ENCODE peak calls at places on chromosomes 1 and 21, in five cellular contexts. One of them, this sample, is unnamed.

GRCh38 chr1:9849691-9850441 is 26.1 kb upstream of the CLSTN1 start:
- DNase-seq in suprapubic skin: no peak
- DNase-seq in K562: peak
- DNase-seq in transverse colon: no peak
- DNase-seq in A549: no peak
- DNase-seq in this sample: no peak

GRCh38 chr1:228151526-228151925 is 1.8 kb downstream of the GJC2 start:
- DNase-seq in suprapubic skin: peak
- DNase-seq in K562: no peak
- DNase-seq in transverse colon: peak
- DNase-seq in A549: no peak
- DNase-seq in this sample: no peak

GRCh38 chr1:203590559-203590958 is 36.1 kb upstream of the ATP2B4 start:
- DNase-seq in suprapubic skin: no peak
- DNase-seq in K562: no peak
- DNase-seq in transverse colon: no peak
- DNase-seq in A549: peak
- DNase-seq in this sample: no peak

GRCh38 chr1:184838374-184838995 is 83.8 kb upstream of the EDEM3 start:
- DNase-seq in suprapubic skin: peak
- DNase-seq in K562: no peak
- DNase-seq in transverse colon: peak
- DNase-seq in A549: peak
- DNase-seq in this sample: peak

GRCh38 chr21:32705139-32705538 is 22.7 kb downstream of the SYNJ1 start:
- DNase-seq in suprapubic skin: no peak
- DNase-seq in K562: no peak
- DNase-seq in transverse colon: no peak
- DNase-seq in A549: no peak
- DNase-seq in this sample: no peak

GRCh38 chr1:232260861-232261260 is 369.1 kb downstream of the SIPA1L2 start:
- DNase-seq in suprapubic skin: no peak
- DNase-seq in K562: no peak
- DNase-seq in transverse colon: no peak
- DNase-seq in A549: no peak
- DNase-seq in this sample: no peak

GRCh38 chr1:159929155-159930051 is 4.1 kb upstream of the TAGLN2 start:
- DNase-seq in suprapubic skin: no peak
- DNase-seq in K562: peak
- DNase-seq in transverse colon: no peak
- DNase-seq in A549: no peak
- DNase-seq in this sample: no peak

GRCh38 chr1:245086389-245086969 is 68.3 kb upstream of the KIF26B start:
- DNase-seq in suprapubic skin: no peak
- DNase-seq in K562: no peak
- DNase-seq in transverse colon: no peak
- DNase-seq in A549: peak
- DNase-seq in this sample: no peak

GRCh38 chr1:62407398-62408009 is 29.3 kb upstream of the USP1 start:
- DNase-seq in suprapubic skin: no peak
- DNase-seq in K562: peak
- DNase-seq in transverse colon: no peak
- DNase-seq in A549: peak
- DNase-seq in this sample: no peak

GRCh38 chr1:237191403-237191802 is 149.4 kb downstream of the RYR2 start:
- DNase-seq in suprapubic skin: no peak
- DNase-seq in K562: no peak
- DNase-seq in transverse colon: no peak
- DNase-seq in A549: no peak
- DNase-seq in this sample: no peak

GRCh38 chr1:85577421-85578320 is 2.9 kb upstream of the CCN1 start:
- DNase-seq in suprapubic skin: peak
- DNase-seq in K562: no peak
- DNase-seq in transverse colon: peak
- DNase-seq in A549: peak
- DNase-seq in this sample: no peak

GRCh38 chr1:19349999-19350398 is 37.9 kb downstream of the SLC66A1 start:
- DNase-seq in suprapubic skin: no peak
- DNase-seq in K562: no peak
- DNase-seq in transverse colon: no peak
- DNase-seq in A549: no peak
- DNase-seq in this sample: no peak

GRCh38 chr1:34176830-34177613 is at the start of gene C1orf94:
- DNase-seq in suprapubic skin: no peak
- DNase-seq in K562: no peak
- DNase-seq in transverse colon: no peak
- DNase-seq in A549: no peak
- DNase-seq in this sample: no peak

GRCh38 chr1:47767741-47768100 is 229.5 kb downstream of the TRABD2B start:
- DNase-seq in suprapubic skin: no peak
- DNase-seq in K562: no peak
- DNase-seq in transverse colon: no peak
- DNase-seq in A549: no peak
- DNase-seq in this sample: no peak

GRCh38 chr21:29656504-29657227 is 283.1 kb downstream of the GRIK1 start:
- DNase-seq in suprapubic skin: no peak
- DNase-seq in K562: peak
- DNase-seq in transverse colon: no peak
- DNase-seq in A549: peak
- DNase-seq in this sample: no peak

GRCh38 chr1:174872615-174873058 is 127.1 kb upstream of the CACYBP start:
- DNase-seq in suprapubic skin: no peak
- DNase-seq in K562: no peak
- DNase-seq in transverse colon: no peak
- DNase-seq in A549: peak
- DNase-seq in this sample: no peak

GRCh38 chr1:203076031-203076511 is 9.7 kb downstream of the MYOG start:
- DNase-seq in suprapubic skin: no peak
- DNase-seq in K562: no peak
- DNase-seq in transverse colon: no peak
- DNase-seq in A549: no peak
- DNase-seq in this sample: no peak

GRCh38 chr1:206503591-206504362 is 3.6 kb upstream of the RASSF5 start:
- DNase-seq in suprapubic skin: peak
- DNase-seq in K562: peak
- DNase-seq in transverse colon: peak
- DNase-seq in A549: peak
- DNase-seq in this sample: no peak

GRCh38 chr1:236108027-236108648 is 34.2 kb upstream of the GPR137B start:
- DNase-seq in suprapubic skin: no peak
- DNase-seq in K562: no peak
- DNase-seq in transverse colon: no peak
- DNase-seq in A549: no peak
- DNase-seq in this sample: no peak

GRCh38 chr1:41272601-41273000 is 30.5 kb upstream of the SCMH1 start:
- DNase-seq in suprapubic skin: no peak
- DNase-seq in K562: no peak
- DNase-seq in transverse colon: no peak
- DNase-seq in A549: no peak
- DNase-seq in this sample: no peak

GRCh38 chr1:12472798-12473551 is 145.0 kb downstream of the DHRS3 start:
- DNase-seq in suprapubic skin: no peak
- DNase-seq in K562: peak
- DNase-seq in transverse colon: peak
- DNase-seq in A549: no peak
- DNase-seq in this sample: no peak

GRCh38 chr1:172589553-172589952 is 56.6 kb downstream of the SUCO start:
- DNase-seq in suprapubic skin: no peak
- DNase-seq in K562: no peak
- DNase-seq in transverse colon: no peak
- DNase-seq in A549: no peak
- DNase-seq in this sample: no peak

GRCh38 chr1:240417317-240417716 is 194.6 kb downstream of the GREM2 start:
- DNase-seq in suprapubic skin: no peak
- DNase-seq in K562: no peak
- DNase-seq in transverse colon: no peak
- DNase-seq in A549: peak
- DNase-seq in this sample: no peak

GRCh38 chr1:221336141-221336540 is 405.7 kb downstream of the DUSP10 start:
- DNase-seq in suprapubic skin: no peak
- DNase-seq in K562: no peak
- DNase-seq in transverse colon: no peak
- DNase-seq in A549: no peak
- DNase-seq in this sample: no peak

GRCh38 chr1:238752332-238752731 is 634.0 kb upstream of the CHRM3 start:
- DNase-seq in suprapubic skin: no peak
- DNase-seq in K562: no peak
- DNase-seq in transverse colon: no peak
- DNase-seq in A549: no peak
- DNase-seq in this sample: no peak

GRCh38 chr1:2353215-2353906 is 38.0 kb downstream of the MORN1 start:
- DNase-seq in suprapubic skin: no peak
- DNase-seq in K562: no peak
- DNase-seq in transverse colon: no peak
- DNase-seq in A549: no peak
- DNase-seq in this sample: no peak

GRCh38 chr1:169550294-169550693 is 36.0 kb downstream of the F5 start:
- DNase-seq in suprapubic skin: no peak
- DNase-seq in K562: peak
- DNase-seq in transverse colon: no peak
- DNase-seq in A549: peak
- DNase-seq in this sample: peak

GRCh38 chr1:206117151-206117948 is at the start of gene AVPR1B:
- DNase-seq in suprapubic skin: no peak
- DNase-seq in K562: no peak
- DNase-seq in transverse colon: peak
- DNase-seq in A549: peak
- DNase-seq in this sample: no peak

GRCh38 chr1:81598623-81599022 is 202.1 kb upstream of the ADGRL2 start:
- DNase-seq in suprapubic skin: no peak
- DNase-seq in K562: no peak
- DNase-seq in transverse colon: no peak
- DNase-seq in A549: no peak
- DNase-seq in this sample: no peak

GRCh38 chr1:16145988-16146887 is 9.6 kb downstream of the EPHA2 start:
- DNase-seq in suprapubic skin: peak
- DNase-seq in K562: peak
- DNase-seq in transverse colon: peak
- DNase-seq in A549: peak
- DNase-seq in this sample: no peak
- TF ChIP-seq EP300 in suprapubic skin: no peak
- TF ChIP-seq EP300 in K562: peak
- TF ChIP-seq EP300 in transverse colon: no peak
- TF ChIP-seq EP300 in A549: peak
- TF ChIP-seq EP300 in this sample: peak

DNA sequence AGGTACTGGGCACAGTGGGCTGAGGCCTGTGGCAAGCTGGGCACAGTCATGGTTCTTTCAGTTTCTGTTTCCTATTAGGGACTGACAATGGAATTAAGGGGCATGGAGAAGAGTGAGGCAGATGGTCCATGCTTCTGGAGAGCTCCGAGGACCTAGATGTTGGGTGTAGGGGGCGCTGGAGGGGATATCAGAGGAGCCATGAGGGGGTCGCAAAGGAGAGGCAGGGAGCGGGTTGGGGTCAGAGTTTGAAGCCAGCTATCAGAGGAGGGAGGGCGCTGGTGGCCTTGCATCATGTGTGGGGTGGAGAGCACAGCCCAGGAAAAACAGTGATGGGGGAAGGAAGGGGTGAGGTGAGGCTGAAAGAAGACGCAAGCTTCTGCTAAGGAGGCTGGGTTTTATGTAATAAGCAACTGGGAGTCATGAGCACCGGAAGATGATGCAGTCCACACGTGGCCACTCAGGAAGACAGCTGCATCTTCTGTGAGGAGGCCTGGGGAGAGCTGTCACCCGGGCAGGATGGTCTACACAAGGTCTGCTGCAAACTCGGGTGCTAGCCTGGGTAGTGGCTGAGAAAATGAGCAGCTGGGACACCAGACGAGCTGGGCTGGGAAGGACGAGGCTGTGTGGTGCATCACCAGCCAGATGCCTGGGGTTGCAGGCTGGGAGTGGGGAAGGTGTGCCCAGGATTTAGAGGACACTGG is 72.8 kb downstream of the IER5 start:
- DNase-seq in suprapubic skin: peak
- DNase-seq in K562: no peak
- DNase-seq in transverse colon: no peak
- DNase-seq in A549: no peak
- DNase-seq in this sample: no peak
- TF ChIP-seq EP300 in suprapubic skin: no peak
- TF ChIP-seq EP300 in K562: no peak
- TF ChIP-seq EP300 in transverse colon: no peak
- TF ChIP-seq EP300 in A549: no peak
- TF ChIP-seq EP300 in this sample: no peak

GRCh38 chr1:92601044-92601443 is 114.3 kb upstream of the GFI1 start:
- DNase-seq in suprapubic skin: no peak
- DNase-seq in K562: no peak
- DNase-seq in transverse colon: no peak
- DNase-seq in A549: no peak
- DNase-seq in this sample: no peak
- TF ChIP-seq EP300 in suprapubic skin: no peak
- TF ChIP-seq EP300 in K562: no peak
- TF ChIP-seq EP300 in transverse colon: no peak
- TF ChIP-seq EP300 in A549: no peak
- TF ChIP-seq EP300 in this sample: no peak

GRCh38 chr21:38965241-38965640 is 159.5 kb downstream of the ETS2 start:
- DNase-seq in suprapubic skin: no peak
- DNase-seq in K562: no peak
- DNase-seq in transverse colon: no peak
- DNase-seq in A549: no peak
- DNase-seq in this sample: no peak
- TF ChIP-seq EP300 in suprapubic skin: no peak
- TF ChIP-seq EP300 in K562: no peak
- TF ChIP-seq EP300 in transverse colon: no peak
- TF ChIP-seq EP300 in A549: no peak
- TF ChIP-seq EP300 in this sample: no peak

DNA sequence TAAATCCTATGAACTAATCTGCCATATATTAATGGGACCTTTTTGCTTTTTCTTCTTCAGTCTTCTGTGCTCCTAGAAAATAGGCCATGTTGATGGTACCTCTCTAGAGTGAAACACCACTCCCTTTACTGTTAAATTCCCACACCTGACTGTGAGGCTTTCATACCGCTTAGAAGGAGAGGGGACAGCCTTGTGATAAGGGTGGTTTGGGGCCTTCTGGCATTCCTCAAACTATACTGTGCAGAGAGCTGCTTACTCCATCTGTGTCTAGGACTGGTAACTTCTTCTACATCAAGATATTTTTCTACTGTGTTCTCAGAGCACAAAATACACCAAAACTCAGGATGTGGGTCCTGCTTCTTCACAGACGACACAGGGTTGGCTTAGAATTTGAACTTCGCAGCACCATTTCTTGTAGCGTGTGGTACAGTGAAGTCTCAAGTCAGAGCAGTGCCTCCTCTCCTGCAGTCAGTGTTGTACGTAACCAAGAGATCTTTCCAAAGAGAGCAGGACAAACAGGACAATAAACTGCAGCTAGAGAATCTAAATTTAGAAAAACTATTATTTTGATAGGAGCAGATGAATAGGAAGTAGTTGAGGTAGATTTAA is 43.8 kb downstream of the MACO1 start:
- DNase-seq in suprapubic skin: no peak
- DNase-seq in K562: no peak
- DNase-seq in transverse colon: no peak
- DNase-seq in A549: no peak
- DNase-seq in this sample: no peak
- TF ChIP-seq EP300 in suprapubic skin: no peak
- TF ChIP-seq EP300 in K562: no peak
- TF ChIP-seq EP300 in transverse colon: no peak
- TF ChIP-seq EP300 in A549: no peak
- TF ChIP-seq EP300 in this sample: no peak